ENCODE peak calls at places on chromosomes 5 and 9, in seven cellular contexts. Z is CD4-positive, alpha-beta T cell; Q is sciatic nerve; P is T follicular helper cell; R is AG10803; C is stimulated activated naive CD8-positive, alpha-beta T cell treated with anti-CD3 and anti-CD28 coated beads, Interleukin-15, Interleukin-2, amounts not matched to agents 100 U/mL and 50 U/mL, for 24 hours; V is activated CD4-positive, CD25-positive, alpha-beta regulatory T cell. K is an unnamed sample.

GRCh38 chr5:154824070-154824469 is 26.3 kb downstream of the FAXDC2 start:
- DNase-seq in R (no peak), V (no peak), Z (no peak), Q (no peak), C (no peak), P (no peak), K (no peak)

GRCh38 chr9:133524679-133525228 is at the start of gene MYMK:
- DNase-seq in C (no peak), Q (no peak), R (no peak), P (no peak), V (no peak), Z (no peak), K (no peak)

GRCh38 chr5:122929980-122930379 is 84.6 kb downstream of the SNX24 start:
- DNase-seq in P (no peak), V (no peak), Q (no peak), C (no peak), Z (no peak), R (no peak), K (no peak)

GRCh38 chr9:21381752-21382339 is 3.4 kb downstream of the IFNA2 start:
- DNase-seq in C (no peak), Z (no peak), V (no peak), P (no peak), Q (no peak), R (no peak), K (no peak)

GRCh38 chr5:166123698-166124097 is 2167.7 kb upstream of the WWC1 start:
- DNase-seq in Z (no peak), C (no peak), P (no peak), V (no peak), Q (no peak), R (no peak), K (no peak)

GRCh38 chr5:57171818-57172465 is 1.9 kb upstream of the GPBP1 start:
- DNase-seq in V (peak; percentile 8), P (no peak), C (peak; percentile 44), Q (no peak), R (no peak), Z (no peak), K (peak; percentile 58)

GRCh38 chr9:134630861-134631260 is 10.7 kb upstream of the COL5A1 start:
- DNase-seq in V (no peak), R (no peak), P (no peak), C (no peak), Q (no peak), Z (no peak), K (no peak)

GRCh38 chr5:138900281-138900965 is 25.3 kb upstream of the LRRTM2 start:
- DNase-seq in R (peak; percentile 9), V (no peak), Z (no peak), P (no peak), C (peak; percentile 12), Q (no peak), K (peak; percentile 88)

GRCh38 chr5:43275391-43275790 is 37.8 kb downstream of the HMGCS1 start:
- DNase-seq in R (no peak), C (no peak), V (no peak), Q (no peak), Z (no peak), P (no peak), K (no peak)

GRCh38 chr9:131119600-131119999 is 5.8 kb upstream of the NUP214 start:
- DNase-seq in C (no peak), Z (no peak), R (no peak), Q (no peak), V (no peak), P (no peak), K (no peak)

GRCh38 chr5:87408219-87408618 is 4.5 kb downstream of the CCNH start:
- DNase-seq in Q (no peak), Z (no peak), R (no peak), P (no peak), V (no peak), C (no peak), K (no peak)

GRCh38 chr9:110599468-110599867 is 19.9 kb upstream of the SVEP1 start:
- DNase-seq in V (no peak), P (no peak), C (no peak), Q (no peak), Z (no peak), R (peak; percentile 50), K (no peak)

GRCh38 chr5:75152861-75153260 is 83.8 kb downstream of the ANKRD31 start:
- DNase-seq in Z (no peak), R (no peak), V (no peak), P (no peak), C (no peak), Q (no peak), K (peak; percentile 1)

GRCh38 chr9:33620738-33621439 is 96.8 kb downstream of the ANKRD18B start:
- DNase-seq in Q (no peak), Z (no peak), C (no peak), R (peak; percentile 76), V (no peak), P (no peak), K (peak; percentile 66)

GRCh38 chr5:72364961-72365360 is 44.8 kb downstream of the PTCD2 start:
- DNase-seq in P (no peak), Q (no peak), Z (no peak), V (no peak), R (no peak), C (no peak), K (no peak)

GRCh38 chr9:35611230-35611797 is 6.3 kb downstream of the TESK1 start:
- DNase-seq in Q (no peak), V (peak; percentile 21), P (peak; percentile 36), R (peak; percentile 47), Z (peak; percentile 47), C (peak; percentile 65), K (peak; percentile 58)

GRCh38 chr5:1139366-1139765 is 27.5 kb upstream of the SLC12A7 start:
- DNase-seq in P (no peak), C (no peak), Z (no peak), V (no peak), R (no peak), Q (no peak), K (no peak)

GRCh38 chr5:151066920-151067319 is 13.9 kb downstream of the TNIP1 start:
- DNase-seq in Q (no peak), R (no peak), P (no peak), C (peak; percentile 53), V (no peak), Z (no peak), K (no peak)

GRCh38 chr5:32182463-32183081 is 8.5 kb upstream of the GOLPH3 start:
- DNase-seq in C (no peak), R (no peak), Z (no peak), P (no peak), V (no peak), Q (no peak), K (no peak)

GRCh38 chr5:9067129-9067528 is 478.7 kb downstream of the SEMA5A start:
- DNase-seq in C (no peak), R (no peak), V (no peak), P (no peak), Q (no peak), Z (no peak), K (no peak)

GRCh38 chr9:72292184-72292787 is 72.7 kb downstream of the ZFAND5 start:
- DNase-seq in P (no peak), Q (no peak), Z (no peak), C (no peak), R (peak; percentile 57), V (no peak), K (peak; percentile 67)

GRCh38 chr9:7439355-7439978 is 360.1 kb downstream of the DMAC1 start:
- DNase-seq in Q (no peak), Z (no peak), C (no peak), R (no peak), V (no peak), P (no peak), K (no peak)

GRCh38 chr9:37100750-37101149 is 19.6 kb upstream of the ZCCHC7 start:
- DNase-seq in C (no peak), V (no peak), R (no peak), Q (no peak), Z (no peak), P (no peak), K (no peak)

GRCh38 chr5:152676177-152676576 is 271.1 kb upstream of the NMUR2 start:
- DNase-seq in P (no peak), V (no peak), Z (no peak), C (no peak), Q (no peak), R (no peak), K (no peak)

GRCh38 chr9:18459958-18460584 is 13.9 kb upstream of the ADAMTSL1 start:
- DNase-seq in P (no peak), R (peak; percentile 95), Q (no peak), Z (no peak), C (no peak), V (no peak), K (peak; percentile 99)

GRCh38 chr9:12640866-12641636 is 52.1 kb upstream of the TYRP1 start:
- DNase-seq in C (no peak), Z (no peak), P (no peak), Q (no peak), R (no peak), V (no peak), K (peak; percentile 9)

GRCh38 chr9:122186301-122186700 is 26.6 kb downstream of the MORN5 start:
- DNase-seq in P (no peak), V (no peak), C (no peak), Z (no peak), R (no peak), Q (no peak), K (no peak)

GRCh38 chr5:72531496-72532190 is 24.4 kb upstream of the ZNF366 start:
- DNase-seq in Q (no peak), C (no peak), Z (no peak), R (peak; percentile 89), P (no peak), V (no peak), K (no peak)

GRCh38 chr9:95495529-95495928 is 21.2 kb downstream of the PTCH1 start:
- DNase-seq in R (no peak), C (no peak), V (no peak), Z (no peak), P (no peak), Q (no peak), K (no peak)

GRCh38 chr5:132295505-132296411 is 1.6 kb downstream of the SLC22A4 start:
- DNase-seq in Z (no peak), Q (no peak), C (no peak), R (no peak), V (no peak), P (no peak), K (peak; percentile 40)

GRCh38 chr5:6570530-6570929 is 62.3 kb downstream of the NSUN2 start:
- DNase-seq in R (no peak), Q (no peak), V (no peak), P (no peak), C (no peak), Z (no peak), K (no peak)

GRCh38 chr5:2714805-2715204 is 36.7 kb downstream of the IRX2 start:
- DNase-seq in R (no peak), Z (no peak), V (no peak), C (no peak), Q (no peak), P (no peak), K (no peak)

GRCh38 chr5:138753794-138754698 is 821 bp downstream of the CTNNA1 start:
- DNase-seq in V (no peak), R (peak; percentile 95), Z (peak; percentile 22), P (no peak), C (peak; percentile 87), Q (peak; percentile 97), K (peak; percentile 92)

GRCh38 chr9:16825971-16826370 is 44.5 kb downstream of the BNC2 start:
- DNase-seq in V (no peak), R (peak; percentile 87), C (no peak), Q (no peak), Z (no peak), P (no peak), K (peak; percentile 84)

GRCh38 chr9:123081824-123082223 is 48.4 kb downstream of the GPR21 start:
- DNase-seq in R (peak; percentile 62), Q (no peak), C (no peak), P (no peak), V (no peak), Z (no peak), K (peak; percentile 58)